ENCODE peak calls at places on chromosomes 2 and 18, in seven cellular contexts. V, O, H, G, K, T and J are unnamed samples.

GRCh38 chr2:111710613-111711012 is 173.4 kb downstream of the ANAPC1 start:
- DNase-seq in O (no peak), T (no peak), H (no peak), K (no peak), G (no peak), V (no peak), J (no peak)

GRCh38 chr2:122884889-122885288 is 1129.4 kb downstream of the TSN start:
- DNase-seq in H (no peak), V (no peak), T (no peak), G (no peak), K (no peak), O (no peak), J (no peak)

GRCh38 chr2:213068681-213069359 is 82.6 kb downstream of the IKZF2 start:
- DNase-seq in O (no peak), K (no peak), T (peak), H (no peak), G (no peak), V (no peak), J (no peak)

GRCh38 chr2:218879881-218880748 is 537 bp upstream of the WNT10A start:
- DNase-seq in T (no peak), O (peak), K (no peak), H (no peak), G (no peak), V (no peak), J (no peak)

GRCh38 chr2:2014251-2014761 is 270.0 kb upstream of the PXDN start:
- DNase-seq in T (peak), V (no peak), H (no peak), K (no peak), O (peak), G (peak), J (peak)

GRCh38 chr18:59778434-59778833 is 81.2 kb upstream of the CCBE1 start:
- DNase-seq in K (no peak), T (no peak), H (no peak), O (no peak), G (no peak), V (no peak), J (no peak)

GRCh38 chr2:218806346-218806978 is 24.5 kb downstream of the CYP27A1 start:
- DNase-seq in V (no peak), G (peak), H (no peak), K (no peak), O (no peak), T (peak), J (no peak)

GRCh38 chr2:144515694-144516416 is 4.1 kb downstream of the ZEB2 start:
- DNase-seq in O (peak), H (peak), K (no peak), V (no peak), T (peak), G (peak), J (peak)

GRCh38 chr2:160973991-160974390 is 186.2 kb upstream of the TANK start:
- DNase-seq in O (no peak), V (no peak), H (no peak), G (no peak), T (no peak), K (no peak), J (no peak)

GRCh38 chr2:69013123-69013836 is at the start of gene ANTXR1:
- DNase-seq in T (peak), G (peak), K (peak), H (peak), O (peak), V (no peak), J (peak)

GRCh38 chr2:241877197-241877685 is 7.7 kb downstream of the RTP5 start:
- DNase-seq in K (no peak), T (no peak), O (no peak), G (no peak), V (no peak), H (peak), J (no peak)

GRCh38 chr18:2657788-2658458 is 2.4 kb downstream of the SMCHD1 start:
- DNase-seq in T (peak), H (no peak), K (no peak), O (no peak), G (peak), V (peak), J (no peak)

GRCh38 chr2:216574046-216574445 is 59.2 kb upstream of the IGFBP2 start:
- DNase-seq in T (no peak), V (no peak), G (peak), O (peak), K (no peak), H (no peak), J (no peak)

GRCh38 chr2:1620081-1620480 is 124.2 kb downstream of the PXDN start:
- DNase-seq in K (no peak), T (no peak), H (no peak), O (no peak), V (no peak), G (no peak), J (no peak)

GRCh38 chr18:74194691-74195090 is 46.4 kb downstream of the TIMM21 start:
- DNase-seq in V (no peak), G (no peak), H (no peak), T (no peak), O (no peak), K (no peak), J (no peak)

GRCh38 chr18:52337286-52337685 is 2.7 kb upstream of the DCC start:
- DNase-seq in G (peak), V (no peak), T (no peak), K (no peak), H (no peak), O (no peak), J (no peak)

GRCh38 chr2:96140941-96141623 is 2.8 kb upstream of the ASTL start:
- DNase-seq in H (peak), T (no peak), K (no peak), G (no peak), V (no peak), O (no peak), J (no peak)

GRCh38 chr2:148023861-148024260 is 3.0 kb downstream of the MBD5 start:
- DNase-seq in V (peak), G (no peak), K (no peak), T (no peak), H (no peak), O (no peak), J (no peak)

GRCh38 chr2:38174646-38175096 is 98.7 kb upstream of the CYP1B1 start:
- DNase-seq in K (no peak), V (no peak), O (no peak), T (peak), H (no peak), G (peak), J (no peak)

GRCh38 chr2:230932556-230933511 is 7.8 kb upstream of the GPR55 start:
- DNase-seq in H (no peak), T (peak), G (no peak), O (no peak), V (no peak), K (no peak), J (no peak)

GRCh38 chr2:1728821-1729220 is 15.5 kb downstream of the PXDN start:
- DNase-seq in V (no peak), H (peak), T (no peak), G (peak), O (peak), K (no peak), J (peak)

GRCh38 chr2:71668326-71669057 is 215.1 kb downstream of the DYSF start:
- DNase-seq in O (no peak), H (no peak), G (no peak), T (no peak), V (no peak), K (no peak), J (no peak)

GRCh38 chr2:172100080-172101007 is 2.4 kb downstream of the DLX2 start:
- DNase-seq in T (no peak), H (peak), O (peak), G (no peak), K (no peak), V (no peak), J (peak)

GRCh38 chr2:33304032-33304864 is 172.2 kb upstream of the RASGRP3 start:
- DNase-seq in O (no peak), G (no peak), K (no peak), V (no peak), H (no peak), T (no peak), J (no peak)